ENCODE peak calls at places on chromosomes 2 and 18, in seven cellular contexts. A, G, M, J, K, W and H are unnamed samples.
A peak's percentile ranks its signal among the peaks of the same experiment; 100 is the strongest.

GRCh38 chr2:17429130-17429529 is 89.1 kb downstream of the RAD51AP2 start:
- DNase-seq in W (peak; percentile 95), M (peak; percentile 88), J (no peak), K (no peak), G (peak; percentile 30), A (no peak), H (no peak)

GRCh38 chr2:150624001-150624401 is 136.5 kb upstream of the RND3 start:
- DNase-seq in M (peak; percentile 58), J (no peak), G (peak; percentile 45), K (no peak), A (no peak), W (no peak), H (no peak)

GRCh38 chr2:201642579-201643215 is 606 bp downstream of the TMEM237 start:
- DNase-seq in K (peak; percentile 84), M (peak; percentile 83), W (peak; percentile 81), J (peak; percentile 86), G (peak; percentile 80), A (peak; percentile 64), H (peak; percentile 87)

GRCh38 chr2:75476778-75477177 is 84.0 kb downstream of the EVA1A start:
- DNase-seq in J (no peak), G (no peak), M (peak; percentile 90), A (no peak), K (no peak), W (peak; percentile 41), H (no peak)

GRCh38 chr18:12041561-12041960 is 52.1 kb upstream of the ANKRD62 start:
- DNase-seq in A (no peak), W (peak; percentile 92), G (no peak), M (peak; percentile 93), K (no peak), J (no peak), H (peak; percentile 40)

GRCh38 chr18:23852236-23853045 is 162.1 kb upstream of the TTC39C start:
- DNase-seq in K (no peak), A (no peak), W (no peak), M (no peak), G (no peak), J (no peak), H (no peak)

GRCh38 chr2:151638188-151638933 is 95.9 kb downstream of the NEB start:
- DNase-seq in J (no peak), W (no peak), G (peak; percentile 83), A (no peak), M (peak; percentile 12), K (no peak), H (no peak)

GRCh38 chr2:172467382-172467781 is 40.0 kb downstream of the ITGA6 start:
- DNase-seq in M (no peak), K (no peak), J (peak; percentile 21), W (no peak), G (no peak), A (no peak), H (no peak)

GRCh38 chr2:234998404-234999211 is 46.8 kb downstream of the SH3BP4 start:
- DNase-seq in J (no peak), K (no peak), W (no peak), G (no peak), M (peak; percentile 40), A (no peak), H (peak; percentile 63)

GRCh38 chr2:61439241-61440002 is 31.5 kb downstream of the USP34 start:
- DNase-seq in J (no peak), K (no peak), M (no peak), W (no peak), A (no peak), G (no peak), H (no peak)

GRCh38 chr2:23745726-23746105 is 181.2 kb downstream of the ATAD2B start:
- DNase-seq in J (no peak), K (no peak), M (peak; percentile 19), W (peak; percentile 53), A (no peak), G (no peak), H (no peak)

GRCh38 chr2:193836424-193836823 is 1641.7 kb upstream of the TMEFF2 start:
- DNase-seq in G (no peak), J (no peak), K (no peak), A (no peak), W (no peak), M (no peak), H (no peak)

GRCh38 chr2:201643216-201643651 is at the start of gene TMEM237:
- DNase-seq in M (peak; percentile 54), A (peak; percentile 6), G (peak; percentile 18), W (peak; percentile 63), K (peak; percentile 26), J (peak; percentile 35), H (peak; percentile 42)

GRCh38 chr2:136051001-136051724 is 65.7 kb upstream of the DARS1 start:
- DNase-seq in K (no peak), W (no peak), G (no peak), A (no peak), J (no peak), M (no peak), H (no peak)

GRCh38 chr2:10501980-10502802 is 54.1 kb upstream of the ODC1 start:
- DNase-seq in M (no peak), W (no peak), A (no peak), G (no peak), K (no peak), J (no peak), H (no peak)

GRCh38 chr18:48566588-48566987 is 27.8 kb downstream of the CTIF start:
- DNase-seq in M (no peak), A (no peak), W (no peak), K (no peak), G (no peak), J (peak; percentile 64), H (no peak)

GRCh38 chr2:54422072-54422581 is 34.0 kb upstream of the SPTBN1 start:
- DNase-seq in M (no peak), G (no peak), W (no peak), J (no peak), K (no peak), A (no peak), H (no peak)

GRCh38 chr2:241984658-241985057 is 115.1 kb downstream of the RTP5 start:
- DNase-seq in G (no peak), M (no peak), A (no peak), J (no peak), W (no peak), K (no peak), H (no peak)

GRCh38 chr2:139033300-139033699 is 253.1 kb upstream of the NXPH2 start:
- DNase-seq in G (no peak), K (no peak), A (no peak), J (no peak), M (peak; percentile 65), W (peak; percentile 11), H (no peak)

GRCh38 chr18:79117791-79118190 is 48.6 kb downstream of the ATP9B start:
- DNase-seq in K (no peak), M (no peak), W (no peak), G (no peak), J (no peak), A (no peak), H (no peak)
- H3K4me3 ChIP-seq in K (no peak overlapping the region), M (no peak overlapping the region), W (no peak overlapping the region), G (no peak overlapping the region), J (no peak overlapping the region), A (no peak overlapping the region), H (no peak overlapping the region)

DNA sequence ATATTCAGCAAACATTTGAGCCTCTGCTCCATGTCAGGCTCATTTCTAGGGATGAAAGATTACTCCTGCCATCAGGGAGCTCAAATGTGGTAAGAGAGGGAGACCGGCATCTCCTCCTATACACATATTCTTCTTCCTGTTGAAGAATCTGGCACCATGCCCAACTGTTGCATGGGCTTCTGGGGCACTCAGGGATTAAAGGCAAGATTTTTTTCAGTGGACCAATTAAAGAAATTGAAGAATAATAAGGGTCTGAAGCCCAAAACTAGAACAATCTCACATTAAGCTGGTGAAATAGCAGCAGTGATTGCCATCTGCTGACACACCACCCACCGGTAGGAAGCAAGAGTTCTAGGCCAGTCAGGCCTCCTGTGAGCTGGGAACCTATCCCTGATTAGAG is 145.4 kb upstream of the LYPD6 start:
- DNase-seq in M (no peak), G (no peak), W (no peak), K (no peak), A (no peak), J (no peak), H (no peak)
- H2AFZ ChIP-seq in M (no peak overlapping the region), G (no peak overlapping the region), W (no peak overlapping the region), K (no peak overlapping the region), A (no peak overlapping the region), J (no peak overlapping the region), H (no peak overlapping the region)

DNA sequence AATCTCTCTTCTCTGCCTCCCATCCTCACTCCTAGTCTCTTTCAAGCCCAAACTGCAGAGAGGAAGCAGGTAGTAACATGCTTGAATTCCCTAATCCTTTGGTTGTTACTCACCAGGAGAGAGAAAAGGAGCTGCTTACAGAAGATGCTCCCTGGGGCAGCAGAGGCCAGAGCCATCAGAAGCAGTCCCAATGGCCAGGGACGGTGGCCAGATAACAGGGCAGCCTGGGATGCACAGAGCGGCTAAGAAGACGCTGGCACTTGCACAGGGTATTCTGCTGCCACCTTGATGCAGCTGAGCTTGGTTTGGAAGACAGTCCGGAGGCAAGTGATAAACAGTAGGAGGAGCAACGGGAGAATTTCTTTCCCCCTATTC is 250 bp downstream of the DSC1 start:
- DNase-seq in A (no peak), G (no peak), W (peak; percentile 79), J (no peak), M (no peak), K (no peak), H (no peak)
- H3K4me3 ChIP-seq in A (no peak overlapping the region), G (no peak overlapping the region), W (no peak overlapping the region), J (no peak overlapping the region), M (no peak overlapping the region), K (no peak overlapping the region), H (no peak overlapping the region)

GRCh38 chr2:101341421-101341820 is 32.9 kb upstream of the RNF149 start:
- DNase-seq in A (no peak), J (peak; percentile 39), K (no peak), W (no peak), G (no peak), M (no peak), H (no peak)
- H2AFZ ChIP-seq in A (peak overlapping the region; percentile 77), J (peak overlapping the region; percentile 64), K (no peak overlapping the region), W (peak overlapping the region; percentile 20), G (no peak overlapping the region), M (no peak overlapping the region), H (no peak overlapping the region)

DNA sequence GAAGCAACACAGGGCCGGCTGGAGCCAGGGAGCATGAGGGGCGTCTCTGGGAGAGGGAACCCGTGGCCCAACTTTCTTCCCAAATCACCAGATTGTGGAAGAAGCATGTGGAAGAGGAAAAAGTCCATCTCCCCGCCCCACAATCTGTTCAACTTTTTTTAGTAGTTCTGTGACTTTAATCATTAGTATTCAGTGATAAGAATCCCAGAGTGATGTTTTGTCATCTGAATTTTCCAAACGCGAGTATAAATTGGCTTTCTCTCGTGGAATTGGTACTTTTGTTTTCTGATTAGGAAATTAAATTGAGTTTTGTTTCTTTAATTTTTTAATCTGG is 134.9 kb upstream of the EPC2 start:
- DNase-seq in K (no peak), A (no peak), M (no peak), J (no peak), G (no peak), W (no peak), H (no peak)
- H3K4me3 ChIP-seq in K (no peak overlapping the region), A (no peak overlapping the region), M (no peak overlapping the region), J (no peak overlapping the region), G (peak overlapping the region; percentile 14), W (no peak overlapping the region), H (peak overlapping the region; percentile 38)